ENCODE peak calls at places on chromosomes 2 and 18, in five cellular contexts. R is activated CD4-positive, CD25-positive, alpha-beta regulatory T cell treated with anti-CD3 and anti-CD28 coated beads, Interleukin-2, amount 50 U/mL, for 72 hours; L is glomerular endothelial cell; C is GM13976; T is CD8-positive, alpha-beta memory T cell. P is an unnamed sample.

GRCh38 chr2:232354069-232354468 is 24.5 kb upstream of the ALPP start:
- DNase-seq in T (no peak), L (no peak), R (no peak), C (no peak), P (no peak)

GRCh38 chr2:207385903-207386302 is 143.9 kb upstream of the CREB1 start:
- DNase-seq in L (no peak), R (no peak), C (no peak), T (no peak), P (no peak)

GRCh38 chr2:121626777-121627524 is 22.3 kb downstream of the CLASP1 start:
- DNase-seq in C (no peak), R (no peak), L (no peak), T (no peak), P (peak)

GRCh38 chr2:240561325-240561971 is 1.3 kb downstream of the DUSP28 start:
- DNase-seq in L (no peak), T (no peak), C (peak), R (no peak), P (no peak)

GRCh38 chr18:49175071-49175470 is 224.3 kb upstream of the SMAD7 start:
- DNase-seq in C (no peak), T (no peak), R (no peak), L (no peak), P (no peak)

GRCh38 chr2:14927021-14927564 is 294.6 kb downstream of the LRATD1 start:
- DNase-seq in T (no peak), R (no peak), L (no peak), C (no peak), P (no peak)

GRCh38 chr18:79782566-79783308 is 15.0 kb upstream of the KCNG2 start:
- DNase-seq in C (no peak), T (no peak), L (no peak), R (no peak), P (no peak)

GRCh38 chr18:32577561-32577960 is 106.9 kb upstream of the GAREM1 start:
- DNase-seq in L (no peak), R (no peak), T (no peak), C (no peak), P (no peak)

GRCh38 chr2:158570869-158571268 is 114.1 kb downstream of the PKP4 start:
- DNase-seq in C (no peak), T (no peak), L (no peak), R (no peak), P (no peak)

GRCh38 chr2:204849887-204850286 is 304.6 kb downstream of the PARD3B start:
- DNase-seq in C (no peak), T (no peak), R (no peak), L (no peak), P (no peak)

GRCh38 chr2:108594982-108595464 is 60.8 kb downstream of the LIMS1 start:
- DNase-seq in L (peak), T (no peak), C (no peak), R (no peak), P (no peak)

P was measured in cerebellar cortex.